ENCODE peak calls at places on chromosome 2, in nine cellular contexts. G, I, B, Y, M, H, X, K and Z are unnamed samples.
A peak's percentile ranks its signal among the peaks of the same experiment; 100 is the strongest.

GRCh38 chr2:46036929-46037328 is 260.3 kb upstream of the EPAS1 start:
- DNase-seq in G (no peak), I (no peak), B (no peak), Y (no peak), M (peak; percentile 100), H (no peak), X (no peak), K (no peak), Z (peak; percentile 92)

GRCh38 chr2:6538607-6539006 is 327.1 kb downstream of the CMPK2 start:
- DNase-seq in G (no peak), I (no peak), B (no peak), Y (no peak), M (peak; percentile 19), H (no peak), X (no peak), K (no peak), Z (no peak)

GRCh38 chr2:27860111-27860510 is 30.1 kb downstream of the RBKS start:
- DNase-seq in G (no peak), I (no peak), B (no peak), Y (no peak), M (peak; percentile 81), H (no peak), X (no peak), K (no peak), Z (peak; percentile 83)

GRCh38 chr2:84649487-84650142 is 133.3 kb downstream of the DNAH6 start:
- DNase-seq in G (no peak), I (no peak), B (no peak), Y (no peak), M (no peak), H (no peak), X (no peak), K (no peak), Z (no peak)

GRCh38 chr2:189641565-189641964 is 19.7 kb upstream of the ASNSD1 start:
- DNase-seq in G (no peak), I (peak; percentile 31), B (no peak), Y (no peak), M (peak; percentile 69), H (no peak), X (no peak), K (no peak), Z (no peak)

GRCh38 chr2:6510547-6510946 is 355.2 kb downstream of the CMPK2 start:
- DNase-seq in G (no peak), I (no peak), B (no peak), Y (no peak), M (no peak), H (no peak), X (no peak), K (no peak), Z (peak; percentile 15)

GRCh38 chr2:54531558-54531957 is 75.4 kb downstream of the SPTBN1 start:
- DNase-seq in G (no peak), I (no peak), B (no peak), Y (no peak), M (peak; percentile 89), H (no peak), X (no peak), K (no peak), Z (no peak)

GRCh38 chr2:184597996-184598312 is 375 bp upstream of the ZNF804A start:
- DNase-seq in G (no peak), I (no peak), B (no peak), Y (no peak), M (peak; percentile 15), H (no peak), X (no peak), K (no peak), Z (no peak)

DNA sequence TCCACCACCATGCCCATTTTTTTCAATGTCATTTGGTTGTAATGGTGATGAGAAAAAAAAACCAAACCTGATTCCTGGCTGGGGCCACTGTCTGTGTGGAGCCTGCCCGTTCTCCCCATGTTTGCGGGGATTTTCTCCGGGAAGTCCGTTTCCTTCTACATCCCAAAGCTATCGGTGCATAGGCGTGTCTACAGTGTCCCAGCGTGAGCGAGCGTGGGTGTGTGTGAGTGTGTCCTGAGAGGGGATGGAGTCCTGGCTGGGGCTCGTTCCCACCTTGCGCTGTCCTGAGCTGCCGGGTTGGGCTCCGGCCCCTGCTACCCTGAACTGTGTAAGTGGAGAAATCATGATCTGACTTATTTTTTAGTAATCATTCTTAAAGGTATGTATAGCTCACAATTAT is 7.3 kb upstream of the ZAP70 start:
- DNase-seq in G (no peak), I (no peak), B (no peak), Y (peak; percentile 24), M (no peak), H (no peak), X (no peak), K (no peak), Z (no peak)
- H3K4me3 ChIP-seq in G (no peak overlapping the region), I (no peak overlapping the region), B (no peak overlapping the region), Y (no peak overlapping the region), M (no peak overlapping the region), H (no peak overlapping the region), X (no peak overlapping the region), K (no peak overlapping the region), Z (no peak overlapping the region)

GRCh38 chr2:43345391-43345813 is 119.0 kb upstream of the ZFP36L2 start:
- DNase-seq in G (no peak), I (peak; percentile 56), B (no peak), Y (no peak), M (peak; percentile 47), H (no peak), X (peak; percentile 77), K (no peak), Z (peak; percentile 33)
- H3K4me1 ChIP-seq in G (peaks cover 32% of the 10 kb centered on the region), I (peaks cover 25% of the 10 kb centered on the region), B (peaks cover 38% of the 10 kb centered on the region), Y (no peaks in the 10 kb centered on the region), M (peaks cover 44% of the 10 kb centered on the region), H (peaks cover 20% of the 10 kb centered on the region), X (peaks cover 87% of the 10 kb centered on the region), K (peaks cover 3% of the 10 kb centered on the region), Z (peaks cover 84% of the 10 kb centered on the region)

DNA sequence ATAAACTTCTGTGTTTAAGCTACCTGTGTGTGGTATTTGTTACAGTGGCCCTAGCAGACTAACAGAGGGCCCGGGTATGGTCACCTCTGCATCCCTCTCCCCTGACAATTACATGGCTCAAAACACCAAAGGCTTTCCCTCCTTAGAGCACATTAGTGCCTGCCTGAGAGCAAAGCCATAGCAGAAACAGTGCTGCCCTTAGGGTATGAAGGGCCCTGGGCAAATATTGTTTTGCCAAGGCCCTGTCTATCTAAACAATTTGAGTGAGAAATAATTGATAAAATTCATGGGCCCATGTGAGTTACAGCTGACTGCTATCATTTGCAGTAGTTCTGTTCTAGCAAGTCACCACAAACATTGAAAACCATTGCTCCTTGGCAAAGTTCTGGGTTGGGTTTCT is 109.2 kb upstream of the MYCN start:
- DNase-seq in G (no peak), I (no peak), B (no peak), Y (no peak), M (no peak), H (no peak), X (no peak), K (no peak), Z (no peak)
- H3K4me3 ChIP-seq in G (no peak overlapping the region), I (no peak overlapping the region), B (no peak overlapping the region), Y (no peak overlapping the region), M (no peak overlapping the region), H (no peak overlapping the region), X (no peak overlapping the region), K (no peak overlapping the region), Z (no peak overlapping the region)

GRCh38 chr2:165499131-165499530 is 29.6 kb downstream of the CSRNP3 start:
- DNase-seq in G (peak; percentile 17), I (no peak), B (no peak), Y (no peak), M (no peak), H (no peak), X (no peak), K (no peak), Z (peak; percentile 91)

GRCh38 chr2:165494568-165494967 is 25.1 kb downstream of the CSRNP3 start:
- DNase-seq in G (no peak), I (no peak), B (no peak), Y (no peak), M (no peak), H (no peak), X (no peak), K (no peak), Z (no peak)

GRCh38 chr2:165497659-165498306 is 28.3 kb downstream of the CSRNP3 start:
- DNase-seq in G (no peak), I (no peak), B (no peak), Y (no peak), M (no peak), H (no peak), X (no peak), K (no peak), Z (no peak)
- H3K4me1 ChIP-seq in G (no peaks in the 10 kb centered on the region), I (peaks cover 7% of the 10 kb centered on the region), B (no peaks in the 10 kb centered on the region), Y (no peaks in the 10 kb centered on the region), M (no peaks in the 10 kb centered on the region), H (peaks cover 5% of the 10 kb centered on the region), X (no peaks in the 10 kb centered on the region), K (no peaks in the 10 kb centered on the region), Z (peaks cover 3% of the 10 kb centered on the region)

GRCh38 chr2:128736689-128737545 is 418.2 kb upstream of the HS6ST1 start:
- DNase-seq in G (peak; percentile 55), I (peak; percentile 86), B (peak; percentile 80), Y (peak; percentile 82), M (peak; percentile 30), H (peak; percentile 96), X (peak; percentile 87), K (peak; percentile 73), Z (peak; percentile 91)
- H3K4me3 ChIP-seq in G (peak overlapping the region; percentile 6), I (no peak overlapping the region), B (peak overlapping the region; percentile 40), Y (peak overlapping the region; percentile 29), M (peak overlapping the region; percentile 47), H (no peak overlapping the region), X (peak overlapping the region; percentile 16), K (no peak overlapping the region), Z (peak overlapping the region; percentile 61)

DNA sequence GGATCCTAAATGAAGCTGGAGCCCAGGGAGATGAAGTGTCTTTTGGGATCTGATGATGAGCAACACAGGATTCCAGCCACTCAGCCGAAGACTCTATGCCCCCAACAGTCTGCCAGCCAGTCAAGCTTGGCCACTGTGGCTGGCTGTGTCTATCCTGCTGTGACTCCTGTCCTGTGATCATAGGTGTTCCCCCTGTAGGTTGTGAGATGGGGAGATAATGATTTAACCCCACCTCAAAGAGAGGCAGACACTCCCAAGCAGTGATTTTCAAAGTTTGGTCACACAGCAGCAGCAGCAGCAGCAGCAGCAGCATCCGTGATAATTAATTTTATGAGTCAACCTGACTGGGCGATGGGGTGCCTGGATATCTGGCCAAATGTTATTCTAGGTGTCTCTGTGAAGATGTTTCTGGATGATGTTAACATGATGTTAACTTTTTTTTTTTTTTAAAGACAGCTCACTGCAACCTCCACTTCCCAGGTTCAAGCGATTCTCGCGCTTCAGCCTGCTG is 21.4 kb upstream of the RHOB start:
- DNase-seq in G (peak; percentile 19), I (no peak), B (no peak), Y (no peak), M (peak; percentile 64), H (no peak), X (peak; percentile 20), K (no peak), Z (no peak)
- H3K4me1 ChIP-seq in G (no peaks in the 10 kb centered on the region), I (no peaks in the 10 kb centered on the region), B (peaks cover 53% of the 10 kb centered on the region), Y (no peaks in the 10 kb centered on the region), M (peaks cover 25% of the 10 kb centered on the region), H (no peaks in the 10 kb centered on the region), X (peaks cover 33% of the 10 kb centered on the region), K (no peaks in the 10 kb centered on the region), Z (peaks cover 64% of the 10 kb centered on the region)

GRCh38 chr2:130327703-130328527 is 14.8 kb upstream of the IMP4 start:
- DNase-seq in G (no peak), I (peak; percentile 68), B (no peak), Y (no peak), M (peak; percentile 76), H (peak; percentile 88), X (no peak), K (no peak), Z (peak; percentile 42)
- H3K4me3 ChIP-seq in G (no peak overlapping the region), I (no peak overlapping the region), B (no peak overlapping the region), Y (no peak overlapping the region), M (no peak overlapping the region), H (no peak overlapping the region), X (no peak overlapping the region), K (no peak overlapping the region), Z (no peak overlapping the region)